ENCODE peak calls at places on chromosome 7, in six cellular contexts. W, P, H, L, K and Z are unnamed samples.

GRCh38 chr7:159269745-159270144 is 125.1 kb upstream of the VIPR2 start:
- DNase-seq in K (no peak), H (no peak), P (no peak), W (no peak), L (no peak), Z (no peak)

GRCh38 chr7:26245150-26245549 is 43.6 kb downstream of the CBX3 start:
- DNase-seq in P (no peak), W (no peak), L (no peak), K (no peak), H (no peak), Z (no peak)

GRCh38 chr7:99267530-99268360 is 4.9 kb upstream of the MYH16 start:
- DNase-seq in H (no peak), W (peak; percentile 94), L (peak; percentile 77), K (no peak), P (no peak), Z (no peak)

GRCh38 chr7:148753224-148753623 is 54.5 kb downstream of the CUL1 start:
- DNase-seq in K (no peak), W (peak; percentile 65), H (no peak), L (no peak), P (no peak), Z (no peak)

GRCh38 chr7:27771111-27771510 is 31.1 kb downstream of the TAX1BP1 start:
- DNase-seq in L (no peak), P (peak; percentile 65), K (no peak), H (no peak), W (no peak), Z (no peak)

GRCh38 chr7:150479023-150479716 is 28.7 kb downstream of the GIMAP8 start:
- DNase-seq in P (peak; percentile 3), H (no peak), W (no peak), L (no peak), K (no peak), Z (no peak)

GRCh38 chr7:115805458-115805857 is 225.1 kb downstream of the TFEC start:
- DNase-seq in K (no peak), P (no peak), W (peak; percentile 8), H (no peak), L (no peak), Z (no peak)

GRCh38 chr7:101162551-101163280 is 2.7 kb downstream of the VGF start:
- DNase-seq in K (peak; percentile 84), P (peak; percentile 70), H (no peak), W (peak; percentile 50), L (peak; percentile 52), Z (peak; percentile 82)

GRCh38 chr7:19851504-19851903 is 78.1 kb upstream of the TMEM196 start:
- DNase-seq in P (no peak), L (no peak), W (no peak), H (no peak), K (no peak), Z (no peak)

GRCh38 chr7:5528071-5528814 is 104.6 kb upstream of the TNRC18 start:
- DNase-seq in W (peak; percentile 36), H (no peak), P (peak; percentile 70), K (no peak), L (peak; percentile 39), Z (no peak)

GRCh38 chr7:92691578-92691977 is 101.4 kb upstream of the FAM133B start:
- DNase-seq in H (no peak), L (peak; percentile 79), P (peak; percentile 81), W (peak; percentile 76), K (no peak), Z (peak; percentile 82)

GRCh38 chr7:20440472-20441105 is 109.9 kb downstream of the ITGB8 start:
- DNase-seq in W (peak; percentile 62), H (peak; percentile 27), K (peak; percentile 71), P (peak; percentile 52), L (peak; percentile 33), Z (peak; percentile 83)

GRCh38 chr7:118580743-118581382 is 356.4 kb downstream of the ANKRD7 start:
- DNase-seq in W (no peak), K (no peak), P (no peak), L (no peak), H (no peak), Z (peak; percentile 15)

GRCh38 chr7:140475747-140476333 is 3.5 kb downstream of the MKRN1 start:
- DNase-seq in W (peak; percentile 41), H (no peak), P (peak; percentile 82), K (no peak), L (peak; percentile 58), Z (peak; percentile 66)

GRCh38 chr7:105766421-105767191 is 109.8 kb downstream of the ATXN7L1 start:
- DNase-seq in H (no peak), W (peak; percentile 66), L (no peak), K (no peak), P (peak; percentile 56), Z (no peak)

GRCh38 chr7:45259227-45259596 is 101.6 kb downstream of the RAMP3 start:
- DNase-seq in W (no peak), H (no peak), K (no peak), L (no peak), P (no peak), Z (no peak)

GRCh38 chr7:45259966-45260646 is 102.5 kb downstream of the RAMP3 start:
- DNase-seq in H (peak; percentile 59), P (peak; percentile 63), L (peak; percentile 23), K (peak; percentile 85), W (peak; percentile 7), Z (peak; percentile 69)

GRCh38 chr7:45256775-45257174 is 99.2 kb downstream of the RAMP3 start:
- DNase-seq in L (no peak), K (no peak), H (no peak), P (no peak), W (no peak), Z (no peak)

GRCh38 chr7:45257284-45257683 is 99.7 kb downstream of the RAMP3 start:
- DNase-seq in K (no peak), W (no peak), L (no peak), P (no peak), H (no peak), Z (no peak)

GRCh38 chr7:45258533-45259226 is 101.1 kb downstream of the RAMP3 start:
- DNase-seq in K (no peak), L (no peak), W (no peak), H (no peak), P (no peak), Z (no peak)
- H3K4me2 ChIP-seq in K (no peak overlapping the region), L (no peak overlapping the region), W (no peak overlapping the region), H (no peak overlapping the region), P (no peak overlapping the region), Z (no peak overlapping the region)

DNA sequence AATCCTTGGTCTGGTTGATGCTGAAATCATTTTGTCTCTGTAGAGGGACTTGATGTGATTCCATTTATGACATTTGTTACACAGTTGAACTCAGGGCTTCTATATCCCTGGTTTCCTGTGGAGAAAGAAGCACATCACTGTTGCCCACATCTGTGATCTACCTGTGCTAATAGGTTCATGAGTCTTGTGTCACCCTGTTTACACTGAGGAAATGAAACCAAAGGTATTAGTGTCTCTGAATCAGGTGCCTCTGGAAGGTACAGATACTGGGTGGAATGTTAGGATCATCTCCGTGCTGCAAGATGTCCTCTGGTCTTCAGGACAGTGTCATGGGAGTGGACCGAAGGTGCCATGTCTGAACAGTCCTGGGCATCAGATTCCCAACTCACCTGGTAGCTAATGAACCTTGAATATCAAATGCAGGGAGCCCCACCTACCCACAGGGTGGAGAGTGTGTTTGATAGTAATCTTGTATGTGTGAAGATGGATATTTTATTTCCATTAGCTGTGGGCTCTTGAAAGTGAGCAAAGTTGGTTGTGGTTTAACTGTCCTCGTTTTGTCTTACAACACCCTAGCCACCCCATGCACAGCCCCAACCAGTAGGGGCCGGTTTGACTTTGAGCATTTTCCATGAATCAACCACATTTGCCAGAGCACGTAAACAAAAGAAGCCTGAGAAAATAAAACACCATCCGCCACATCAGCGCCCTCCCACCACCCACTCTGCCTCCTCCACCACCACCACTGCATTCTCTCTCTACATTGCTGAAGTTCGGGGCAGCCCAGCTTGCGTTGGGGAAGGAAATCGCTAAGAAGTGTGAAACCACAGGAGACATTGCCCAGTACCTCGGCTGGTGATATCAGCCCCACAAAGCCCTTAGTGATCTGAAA is 40.7 kb downstream of the TARP start:
- DNase-seq in L (peak; percentile 20), W (peak; percentile 10), P (no peak), H (no peak), K (no peak), Z (peak; percentile 64)
- H3K23ac ChIP-seq in L (no peak overlapping the region), W (no peak overlapping the region), P (no peak overlapping the region), H (no peak overlapping the region), K (no peak overlapping the region), Z (no peak overlapping the region)

GRCh38 chr7:43479543-43479942 is 103.4 kb upstream of the STK17A start:
- DNase-seq in H (no peak), L (no peak), P (no peak), K (no peak), W (no peak), Z (no peak)
- H3K4me2 ChIP-seq in H (no peak overlapping the region), L (no peak overlapping the region), P (no peak overlapping the region), K (no peak overlapping the region), W (no peak overlapping the region), Z (no peak overlapping the region)

GRCh38 chr7:23470290-23471089 is at the start of gene IGF2BP3:
- DNase-seq in H (peak; percentile 98), L (peak; percentile 99), P (peak; percentile 90), K (peak; percentile 95), W (peak; percentile 96), Z (peak; percentile 99)
- H3K23ac ChIP-seq in H (peak within 1 kb of the TSS; percentile 86), L (peak within 1 kb of the TSS; percentile 98), P (no peak within 1 kb of the TSS), K (no peak within 1 kb of the TSS), W (peak within 1 kb of the TSS; percentile 95), Z (peak within 1 kb of the TSS; percentile 97)

GRCh38 chr7:122738937-122739336 is 36.2 kb upstream of the RNF148 start:
- DNase-seq in W (no peak), H (no peak), P (no peak), K (no peak), L (no peak), Z (no peak)

DNA sequence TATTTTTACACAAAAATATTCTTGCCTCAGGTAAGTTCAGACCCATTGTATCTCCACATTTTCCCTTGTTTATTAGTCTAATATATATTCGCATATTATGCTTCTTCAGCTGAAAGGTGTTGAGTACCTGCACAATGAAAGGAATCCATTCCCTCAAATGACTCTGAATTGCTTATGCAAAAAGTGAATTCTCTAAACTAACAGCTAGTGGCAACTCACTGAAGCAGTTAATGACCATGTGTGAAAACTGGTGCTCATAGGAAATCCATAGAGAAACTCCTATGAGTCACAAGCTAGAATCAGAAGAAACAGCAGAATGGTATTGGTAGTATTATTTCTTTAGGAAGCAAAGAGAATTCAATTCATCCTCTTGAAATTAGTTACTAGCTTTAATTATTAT is 33.5 kb upstream of the RNF148 start:
- DNase-seq in L (peak; percentile 4), P (no peak), H (no peak), W (no peak), K (no peak), Z (peak; percentile 58)
- H3K4me2 ChIP-seq in L (no peak overlapping the region), P (no peak overlapping the region), H (no peak overlapping the region), W (no peak overlapping the region), K (peak overlapping the region; percentile 10), Z (no peak overlapping the region)

GRCh38 chr7:143965280-143965679 is 10.6 kb downstream of the OR2F1 start:
- DNase-seq in P (peak; percentile 89), L (no peak), K (no peak), H (no peak), W (no peak), Z (no peak)

DNA sequence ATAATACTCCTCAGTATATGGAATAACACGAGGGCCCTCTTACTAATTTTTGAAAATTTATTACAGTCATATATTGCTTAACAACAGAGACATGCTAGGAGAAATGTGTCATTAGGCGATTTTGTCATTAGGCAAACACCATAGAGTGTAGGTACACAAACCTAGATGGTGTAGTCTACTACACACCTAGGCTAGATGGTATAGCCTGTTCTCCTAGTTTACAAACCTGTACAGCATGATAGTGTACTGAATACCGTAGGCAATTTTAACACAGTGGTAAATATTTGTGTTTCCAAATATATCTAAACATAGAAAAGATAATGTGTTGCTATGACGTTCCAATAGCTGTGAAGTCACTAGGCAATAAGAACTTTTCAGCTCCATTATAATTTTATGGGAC is 12.8 kb downstream of the OR2F1 start:
- DNase-seq in P (peak; percentile 51), H (no peak), L (no peak), K (no peak), W (no peak), Z (no peak)
- H3K23ac ChIP-seq in P (no peak overlapping the region), H (no peak overlapping the region), L (no peak overlapping the region), K (no peak overlapping the region), W (no peak overlapping the region), Z (no peak overlapping the region)